ENCODE peak calls at places on chromosomes 13 and 19, in six cellular contexts. P is uterus, N is endodermal cell, V is heart right ventricle, D is AG04450, B is kidney. L is an unnamed sample.

GRCh38 chr19:39409207-39409885 is 2.7 kb downstream of the ZFP36 start:
- DNase-seq in P (peak; percentile 94), N (peak; percentile 97), V (peak; percentile 90), D (no peak), B (peak; percentile 98), L (peak; percentile 92)

GRCh38 chr19:51493776-51494175 is 7.8 kb downstream of the SIGLEC12 start:
- DNase-seq in P (no peak), N (no peak), V (no peak), D (no peak), B (no peak), L (no peak)

GRCh38 chr13:92074658-92075057 is 676.2 kb downstream of the GPC5 start:
- DNase-seq in P (no peak), N (peak; percentile 55), V (no peak), D (no peak), B (no peak), L (no peak)

GRCh38 chr19:7355151-7355845 is 6.6 kb downstream of the ARHGEF18 start:
- DNase-seq in P (peak; percentile 80), N (no peak), V (no peak), D (no peak), B (peak; percentile 68), L (no peak)

GRCh38 chr19:47719047-47719885 is 6.0 kb downstream of the EHD2 start:
- DNase-seq in P (peak; percentile 95), N (peak; percentile 64), V (peak; percentile 92), D (peak; percentile 99), B (peak; percentile 94), L (peak; percentile 90)

GRCh38 chr19:42052241-42052863 is 17.7 kb downstream of the GRIK5 start:
- DNase-seq in P (no peak), N (no peak), V (no peak), D (no peak), B (no peak), L (no peak)

GRCh38 chr19:20247016-20247683 is 80.1 kb downstream of the ZNF486 start:
- DNase-seq in P (peak; percentile 56), N (peak; percentile 84), V (peak; percentile 11), D (no peak), B (no peak), L (no peak)

GRCh38 chr19:47618771-47619170 is 9.8 kb downstream of the BICRA start:
- DNase-seq in P (peak; percentile 55), N (no peak), V (peak; percentile 75), D (no peak), B (no peak), L (no peak)

GRCh38 chr13:21675095-21676007 is 4.5 kb downstream of the FGF9 start:
- DNase-seq in P (no peak), N (peak; percentile 74), V (peak; percentile 43), D (no peak), B (peak; percentile 87), L (no peak)

GRCh38 chr13:52449323-52450011 is 967 bp downstream of the VPS36 start:
- DNase-seq in P (no peak), N (no peak), V (no peak), D (no peak), B (no peak), L (no peak)

GRCh38 chr19:44573647-44574046 is 39.7 kb upstream of the IGSF23 start:
- DNase-seq in P (no peak), N (peak; percentile 9), V (no peak), D (no peak), B (no peak), L (no peak)

GRCh38 chr19:46386996-46387712 is 26.2 kb downstream of the CCDC8 start:
- DNase-seq in P (no peak), N (no peak), V (no peak), D (no peak), B (peak; percentile 69), L (no peak)

GRCh38 chr19:5035817-5036732 is 67.2 kb downstream of the KDM4B start:
- DNase-seq in P (no peak), N (no peak), V (no peak), D (no peak), B (no peak), L (no peak)

GRCh38 chr19:5466814-5467291 is 11.6 kb downstream of the ZNRF4 start:
- DNase-seq in P (no peak), N (no peak), V (peak; percentile 17), D (no peak), B (no peak), L (no peak)

GRCh38 chr13:48636550-48636949 is 17.2 kb upstream of the CYSLTR2 start:
- DNase-seq in P (no peak), N (no peak), V (no peak), D (no peak), B (no peak), L (no peak)

GRCh38 chr19:46610851-46611770 is 10.0 kb downstream of the CALM3 start:
- DNase-seq in P (no peak), N (no peak), V (no peak), D (no peak), B (peak; percentile 51), L (no peak)

GRCh38 chr19:9962623-9963290 is 26.4 kb upstream of the OLFM2 start:
- DNase-seq in P (no peak), N (peak; percentile 69), V (no peak), D (no peak), B (no peak), L (no peak)

GRCh38 chr13:32340917-32341316 is 25.6 kb downstream of the BRCA2 start:
- DNase-seq in P (no peak), N (no peak), V (no peak), D (no peak), B (no peak), L (no peak)

GRCh38 chr13:27783111-27783510 is 9.2 kb upstream of the GSX1 start:
- DNase-seq in P (no peak), N (peak; percentile 75), V (no peak), D (no peak), B (no peak), L (peak; percentile 15)

GRCh38 chr13:83878691-83879410 is 3.4 kb downstream of the SLITRK1 start:
- DNase-seq in P (no peak), N (peak; percentile 69), V (no peak), D (no peak), B (peak; percentile 34), L (no peak)

GRCh38 chr19:56066152-56067023 is 54.7 kb downstream of the ZNF787 start:
- DNase-seq in P (peak; percentile 48), N (peak; percentile 92), V (peak; percentile 50), D (peak; percentile 4), B (peak; percentile 89), L (peak; percentile 74)

GRCh38 chr13:99075268-99076191 is 97.7 kb upstream of the DOCK9 start:
- DNase-seq in P (no peak), N (no peak), V (no peak), D (no peak), B (no peak), L (no peak)

GRCh38 chr13:112127564-112127963 is 60.6 kb downstream of the SOX1 start:
- DNase-seq in P (no peak), N (peak; percentile 10), V (no peak), D (no peak), B (no peak), L (no peak)

GRCh38 chr13:23842406-23842805 is 46.8 kb downstream of the MIPEP start:
- DNase-seq in P (no peak), N (no peak), V (no peak), D (no peak), B (no peak), L (no peak)

GRCh38 chr13:100646030-100646673 is 28.4 kb downstream of the TMTC4 start:
- DNase-seq in P (no peak), N (peak; percentile 78), V (no peak), D (no peak), B (no peak), L (peak; percentile 2)

GRCh38 chr13:38693641-38694040 is 6.8 kb downstream of the FREM2 start:
- DNase-seq in P (no peak), N (no peak), V (no peak), D (no peak), B (no peak), L (no peak)

GRCh38 chr19:54345938-54346386 is 7.0 kb upstream of the LILRA4 start:
- DNase-seq in P (no peak), N (no peak), V (no peak), D (no peak), B (no peak), L (no peak)

GRCh38 chr19:31553112-31553843 is 204.0 kb upstream of the TSHZ3 start:
- DNase-seq in P (no peak), N (no peak), V (no peak), D (no peak), B (no peak), L (no peak)
- TF ChIP-seq CTCF in P (no peak), N (no peak), V (no peak), D (no peak), B (no peak), L (no peak)

DNA sequence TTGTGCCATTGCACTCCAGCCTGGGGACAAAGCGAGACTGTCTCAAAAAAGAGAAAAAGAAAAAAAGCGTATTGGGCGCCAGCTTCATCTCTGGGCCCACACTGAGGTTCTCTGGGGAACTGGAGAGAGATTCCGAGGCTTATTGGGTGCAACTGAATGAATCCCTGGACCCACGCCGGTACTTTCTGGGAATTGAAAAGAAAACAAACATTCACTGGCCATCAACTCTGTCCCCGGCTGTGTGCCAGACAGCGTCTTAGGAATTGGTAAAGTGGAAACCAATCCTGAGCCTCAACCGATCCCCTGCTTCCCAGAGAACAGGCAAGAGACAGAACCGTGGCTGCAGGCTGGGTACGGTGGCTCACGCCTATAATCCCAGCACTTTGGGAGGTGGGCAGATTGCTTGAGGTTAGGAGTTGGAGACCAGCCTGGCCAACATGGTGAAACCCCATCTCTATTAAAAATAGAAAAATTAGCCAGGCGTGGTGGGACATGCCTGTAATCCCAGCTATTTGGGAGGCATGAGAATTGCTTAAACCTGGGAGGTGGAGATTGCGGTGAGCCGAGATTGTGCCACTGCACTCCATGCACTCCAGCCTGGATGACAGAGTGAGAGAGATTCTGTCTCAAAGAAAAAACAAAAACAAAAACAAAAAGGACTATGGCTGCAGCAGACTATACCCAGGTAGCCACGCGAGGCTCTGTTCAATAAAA is 8.6 kb downstream of the ANO8 start:
- DNase-seq in P (no peak), N (peak; percentile 45), V (no peak), D (no peak), B (peak; percentile 90), L (no peak)
- H3K27ac ChIP-seq in P (no peak overlapping the region), N (no peak overlapping the region), V (no peak overlapping the region), D (no peak overlapping the region), B (no peak overlapping the region), L (peak overlapping the region; percentile 97)

GRCh38 chr19:3204646-3205275 is 19.0 kb downstream of the NCLN start:
- DNase-seq in P (no peak), N (no peak), V (no peak), D (no peak), B (no peak), L (no peak)
- TF ChIP-seq CTCF in P (no peak), N (no peak), V (no peak), D (no peak), B (no peak), L (no peak)

GRCh38 chr13:59120297-59120843 is 1043.4 kb downstream of the DIAPH3 start:
- DNase-seq in P (no peak), N (no peak), V (no peak), D (no peak), B (no peak), L (no peak)

GRCh38 chr13:59121507-59121906 is 1042.2 kb downstream of the DIAPH3 start:
- DNase-seq in P (no peak), N (no peak), V (no peak), D (no peak), B (no peak), L (no peak)

DNA sequence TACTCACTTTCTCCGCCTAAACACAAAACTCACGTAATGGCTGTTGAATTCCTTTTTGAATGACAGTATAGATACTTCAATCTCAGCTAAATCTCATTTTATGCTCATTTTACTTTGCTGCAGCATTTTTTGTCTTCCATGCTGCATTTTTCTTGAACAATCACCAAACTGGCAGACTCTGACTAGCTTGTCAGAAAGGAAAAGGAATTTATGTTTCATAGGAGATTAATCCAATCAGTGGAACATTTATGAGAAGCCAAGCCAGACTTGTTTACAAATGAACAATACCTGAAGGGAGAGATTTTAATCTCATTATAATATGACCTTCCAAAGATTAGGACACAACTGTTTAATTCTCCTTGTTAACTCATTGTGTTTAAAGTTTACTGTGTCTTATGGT is 1044.3 kb downstream of the DIAPH3 start:
- DNase-seq in P (no peak), N (no peak), V (no peak), D (no peak), B (no peak), L (no peak)
- H3K27ac ChIP-seq in P (no peak overlapping the region), N (no peak overlapping the region), V (no peak overlapping the region), D (no peak overlapping the region), B (no peak overlapping the region), L (no peak overlapping the region)